ENCODE peak calls at places on chromosomes 4 and X, in five cellular contexts. Y is fibroblast of lung, A is DND-41, O is neural progenitor cell, B is HCT116. V is an unnamed sample. For H3K4me1, the result is how much of the 10 kb centered on the place peaks cover.

GRCh38 chr4:13529130-13529919 is 15.0 kb downstream of the NKX3-2 start:
- DNase-seq in Y (no peak), B (no peak), A (no peak), O (no peak), V (no peak)

GRCh38 chrX:46310815-46311497 is 234.3 kb downstream of the ZNF674 start:
- DNase-seq in B (no peak), Y (no peak), A (no peak), O (no peak), V (no peak)

GRCh38 chrX:46710927-46711623 is 47.8 kb downstream of the SLC9A7 start:
- DNase-seq in Y (no peak), A (no peak), O (peak), B (no peak), V (no peak)

GRCh38 chr4:114146947-114147618 is 167.6 kb upstream of the ARSJ start:
- DNase-seq in B (no peak), O (no peak), Y (no peak), A (no peak), V (no peak)

GRCh38 chr4:4901877-4902276 is 42.4 kb downstream of the MSX1 start:
- DNase-seq in A (no peak), O (peak), B (no peak), Y (no peak), V (no peak)

GRCh38 chr4:93876739-93877138 is 48.2 kb downstream of the ATOH1 start:
- DNase-seq in Y (no peak), A (no peak), O (peak), B (no peak), V (no peak)

GRCh38 chr4:16745009-16745408 is 153.4 kb downstream of the LDB2 start:
- DNase-seq in Y (peak), A (no peak), B (no peak), O (peak), V (no peak)

GRCh38 chr4:55175779-55176231 is 50.4 kb upstream of the KDR start:
- DNase-seq in B (peak), Y (peak), A (no peak), O (no peak), V (no peak)

GRCh38 chr4:181528570-181529184 is 714.5 kb upstream of the TENM3 start:
- DNase-seq in O (peak), Y (peak), A (peak), B (peak), V (peak)

GRCh38 chr4:3765271-3766206 is 646 bp upstream of the ADRA2C start:
- DNase-seq in B (no peak), Y (peak), A (no peak), O (peak), V (peak)

GRCh38 chrX:32687379-32687778 is 524.0 kb downstream of the DMD start:
- DNase-seq in O (no peak), B (no peak), A (no peak), Y (no peak), V (no peak)

GRCh38 chr4:77349361-77349760 is 192.4 kb downstream of the CCNG2 start:
- DNase-seq in O (no peak), Y (no peak), A (no peak), B (no peak), V (no peak)

GRCh38 chr4:22501715-22502095 is 14.2 kb downstream of the ADGRA3 start:
- DNase-seq in O (no peak), Y (no peak), A (no peak), B (no peak), V (no peak)

GRCh38 chr4:75886104-75886503 is 16.1 kb downstream of the PPEF2 start:
- DNase-seq in Y (no peak), B (no peak), A (no peak), O (no peak), V (no peak)

GRCh38 chrX:72305286-72306084 is at the start of gene CITED1:
- DNase-seq in A (no peak), O (peak), B (no peak), Y (peak), V (peak)

GRCh38 chr4:119897260-119897659 is 169.4 kb downstream of the MAD2L1 start:
- DNase-seq in O (no peak), B (no peak), A (no peak), Y (no peak), V (no peak)

DNA sequence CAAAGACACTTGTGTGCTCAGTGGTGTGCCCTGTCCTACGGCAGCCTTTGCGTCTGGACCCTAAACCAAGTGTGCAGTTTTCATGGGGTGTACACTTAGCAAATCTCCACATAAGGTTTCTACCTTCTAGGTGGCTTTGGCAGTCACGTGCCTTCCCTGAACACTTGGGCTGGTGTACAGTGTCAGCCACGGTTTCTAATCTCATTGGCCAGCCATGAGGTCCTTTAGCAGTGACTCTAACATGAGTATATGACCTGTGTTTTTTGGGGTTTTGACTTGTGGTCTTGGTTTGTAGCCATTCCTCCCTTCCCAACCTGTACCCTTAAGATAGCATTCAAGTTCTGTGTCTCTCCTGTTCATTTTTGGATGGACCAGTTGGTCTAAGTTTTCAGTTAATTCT is 76.3 kb downstream of the PTTG2 start:
- DNase-seq in Y (no peak), O (no peak), B (no peak), A (no peak), V (no peak)
- H3K9ac ChIP-seq in Y (no peak), O (no peak), B (no peak), A (no peak), V (no peak)

GRCh38 chr4:99410075-99410474 is 25.1 kb downstream of the ADH7 start:
- DNase-seq in B (no peak), Y (no peak), O (no peak), A (no peak), V (no peak)
- H3K4me1 ChIP-seq in B (under half), Y (under half), O (under half), A (under half), V (under half)

DNA sequence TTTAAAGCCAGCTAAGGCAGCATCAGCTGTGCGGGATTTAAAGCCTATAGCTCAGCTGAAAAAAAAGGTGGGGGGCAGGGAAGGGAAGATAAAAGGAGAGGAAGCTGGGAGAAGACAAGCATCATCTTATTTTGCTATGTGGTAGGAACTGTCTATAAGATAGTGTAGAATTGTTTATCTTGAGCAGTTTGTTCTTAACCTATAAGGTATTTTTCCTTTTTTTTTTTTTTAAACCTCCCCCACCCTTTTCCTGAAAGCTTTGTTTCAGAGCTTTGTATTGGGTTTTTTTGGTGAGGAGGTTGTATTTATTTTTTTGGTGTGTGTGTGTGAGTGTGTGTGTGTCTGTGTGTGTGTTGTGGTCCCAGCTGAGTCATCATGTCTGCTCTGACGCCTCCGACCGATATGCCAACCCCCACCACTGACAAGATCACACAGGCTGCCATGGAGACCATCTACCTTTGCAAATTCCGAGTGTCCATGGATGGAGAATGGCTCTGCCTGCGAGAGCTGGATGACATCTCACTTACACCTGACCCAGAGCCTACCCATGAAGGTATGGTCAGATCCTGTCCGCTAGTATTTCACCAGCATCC is 531 bp downstream of the RUFY3 start:
- DNase-seq in Y (peak), A (peak), O (no peak), B (no peak), V (no peak)
- H3K9ac ChIP-seq in Y (peak), A (peak), O (no peak), B (no peak), V (no peak)

DNA sequence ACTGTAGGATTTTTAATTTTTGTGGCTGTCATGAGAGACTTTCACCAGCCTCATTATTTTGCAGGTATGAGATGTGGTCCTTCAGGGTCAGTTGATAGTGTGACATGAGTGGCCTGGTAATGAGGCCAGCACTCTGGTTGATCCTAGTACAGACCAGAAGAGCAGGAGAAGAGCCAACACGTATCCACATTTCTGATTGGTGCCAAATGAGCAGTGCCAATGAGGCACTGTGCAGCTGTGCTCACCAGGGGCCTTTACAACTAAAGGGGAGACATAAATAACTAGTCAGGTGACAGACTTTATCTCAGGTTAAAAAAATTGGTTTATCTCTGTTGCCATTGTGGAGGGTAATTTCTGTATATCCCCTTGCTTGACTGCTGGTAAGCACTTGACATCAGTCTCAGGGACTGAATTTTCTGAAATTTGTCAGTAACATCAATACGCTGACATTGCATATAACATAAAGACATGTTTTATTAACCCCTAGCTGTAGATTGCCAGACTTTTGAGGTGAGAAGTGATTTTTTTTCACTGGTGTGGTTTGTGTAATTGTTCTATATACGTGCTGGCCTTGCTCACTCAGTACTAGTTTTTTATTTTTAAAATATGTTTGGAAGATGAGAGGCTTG is 101.2 kb downstream of the AFF1 start:
- DNase-seq in O (no peak), B (no peak), A (no peak), Y (no peak), V (no peak)
- H3K4me1 ChIP-seq in O (half or more), B (under half), A (under half), Y (under half), V (under half)

DNA sequence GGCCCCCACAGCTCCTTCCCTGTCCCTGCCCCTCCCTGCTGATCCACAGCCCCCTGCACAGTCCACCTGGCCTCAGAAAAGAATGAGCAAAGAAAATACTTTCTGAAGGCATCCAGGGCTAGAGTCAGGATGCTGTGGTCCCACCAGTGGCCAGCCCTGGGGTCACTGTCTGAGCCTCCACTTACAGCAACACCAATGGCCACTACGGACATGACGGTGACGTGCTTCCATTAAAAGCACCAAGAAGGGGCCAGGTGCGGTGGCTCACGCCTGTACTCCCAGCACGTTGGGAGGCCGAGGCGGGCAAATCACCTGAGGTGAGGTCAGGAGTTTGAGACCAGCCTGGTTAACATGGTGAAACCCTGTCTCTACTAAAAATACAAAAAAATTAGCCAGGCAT is 4.0 kb downstream of the JAKMIP1 start:
- DNase-seq in B (no peak), Y (no peak), A (no peak), O (no peak), V (no peak)
- H3K9ac ChIP-seq in B (no peak), Y (no peak), A (no peak), O (no peak), V (no peak)

GRCh38 chrX:1597345-1598020 is 6.1 kb downstream of the AKAP17A start:
- DNase-seq in A (no peak), O (no peak), B (no peak), Y (no peak), V (no peak)

GRCh38 chrX:1598876-1599790 is 7.7 kb downstream of the AKAP17A start:
- DNase-seq in B (no peak), Y (no peak), O (no peak), A (no peak), V (no peak)

GRCh38 chrX:1598021-1598875 is 6.8 kb downstream of the AKAP17A start:
- DNase-seq in B (no peak), O (no peak), Y (no peak), A (no peak), V (no peak)

GRCh38 chrX:1595711-1596060 is 4.3 kb downstream of the AKAP17A start:
- DNase-seq in A (no peak), O (no peak), B (no peak), Y (no peak), V (no peak)

GRCh38 chrX:1596676-1597344 is 5.4 kb downstream of the AKAP17A start:
- DNase-seq in Y (no peak), O (no peak), B (no peak), A (no peak), V (no peak)
- H3K4me1 ChIP-seq in Y (under half), O (under half), B (under half), A (under half), V (under half)

DNA sequence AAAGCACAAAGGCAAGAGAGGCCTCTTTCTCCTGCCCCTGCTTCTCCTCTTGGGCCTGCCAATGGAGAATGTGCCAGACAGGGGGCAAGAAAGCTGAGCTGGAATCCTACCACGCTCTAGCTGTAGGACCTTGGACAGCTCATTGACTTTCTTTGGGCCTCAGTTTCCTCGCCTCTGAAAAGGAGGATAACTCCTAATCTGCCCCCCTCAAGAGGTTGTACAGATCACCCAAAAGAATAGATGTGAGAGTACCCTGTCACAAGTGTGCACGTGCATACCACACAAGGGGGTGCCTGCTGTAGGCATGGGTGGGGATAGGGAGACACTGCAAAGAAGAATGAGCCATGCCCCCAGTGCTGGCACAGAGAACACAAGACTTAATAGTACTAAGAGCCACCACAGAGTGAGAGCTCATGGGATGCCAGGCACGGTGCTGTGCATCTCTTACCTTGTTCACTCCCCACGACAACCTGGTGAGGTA is 2.3 kb downstream of the SASH3 start:
- DNase-seq in O (no peak), Y (no peak), B (no peak), A (peak), V (no peak)
- H3K9ac ChIP-seq in O (no peak), Y (no peak), B (no peak), A (peak), V (no peak)

GRCh38 chr4:142419712-142420111 is 426.4 kb downstream of the INPP4B start:
- DNase-seq in B (no peak), Y (no peak), O (no peak), A (no peak), V (no peak)
- H3K4me1 ChIP-seq in B (under half), Y (under half), O (under half), A (under half), V (under half)

V was measured in mammary epithelial cell.